ENCODE peak calls at places on chromosomes 5 and 9, in four cellular contexts. V, T, O and P are unnamed samples.

GRCh38 chr5:122152266-122152900 is 23.0 kb downstream of the ZNF474 start:
- ATAC-seq in V (no peak), T (no peak), O (peak; percentile 15), P (no peak)

GRCh38 chr9:99127372-99128132 is 22.6 kb downstream of the TGFBR1 start:
- ATAC-seq in V (no peak), T (no peak), O (peak; percentile 23), P (no peak)

GRCh38 chr5:173834070-173834771 is 53.9 kb upstream of the CPEB4 start:
- ATAC-seq in V (no peak), T (no peak), O (no peak), P (no peak)

GRCh38 chr9:35397216-35397698 is 92.7 kb upstream of the RUSC2 start:
- ATAC-seq in V (no peak), T (no peak), O (no peak), P (no peak)

GRCh38 chr9:133768371-133768858 is 30.3 kb upstream of the SARDH start:
- ATAC-seq in V (no peak), T (no peak), O (no peak), P (no peak)

GRCh38 chr5:56298329-56298962 is 65.3 kb upstream of the ANKRD55 start:
- ATAC-seq in V (peak; percentile 76), T (peak; percentile 87), O (peak; percentile 87), P (no peak)

GRCh38 chr5:147701468-147701867 is 81.1 kb downstream of the JAKMIP2 start:
- ATAC-seq in V (no peak), T (no peak), O (no peak), P (no peak)

GRCh38 chr9:14547245-14548060 is 145.8 kb downstream of the ZDHHC21 start:
- ATAC-seq in V (no peak), T (no peak), O (no peak), P (no peak)

GRCh38 chr9:111016046-111017026 is 21.9 kb downstream of the LPAR1 start:
- ATAC-seq in V (peak; percentile 56), T (peak; percentile 47), O (peak; percentile 73), P (peak; percentile 72)

GRCh38 chr5:473344-474192 is 30.6 kb downstream of the EXOC3 start:
- ATAC-seq in V (peak; percentile 21), T (peak; percentile 42), O (peak; percentile 42), P (peak; percentile 50)

GRCh38 chr5:154176191-154176590 is 14.3 kb upstream of the GALNT10 start:
- ATAC-seq in V (no peak), T (peak; percentile 34), O (peak; percentile 83), P (no peak)

GRCh38 chr5:149632311-149633251 is 51.3 kb downstream of the ARHGEF37 start:
- ATAC-seq in V (peak; percentile 15), T (peak; percentile 42), O (peak; percentile 85), P (peak; percentile 44)

GRCh38 chr9:3825724-3826123 is 299.9 kb upstream of the RFX3 start:
- ATAC-seq in V (no peak), T (no peak), O (no peak), P (no peak)

GRCh38 chr5:59174248-59174844 is 591.5 kb downstream of the RAB3C start:
- ATAC-seq in V (peak; percentile 79), T (peak; percentile 81), O (peak; percentile 79), P (peak; percentile 97)

GRCh38 chr9:87276851-87277251 is 220.8 kb upstream of the DAPK1 start:
- ATAC-seq in V (no peak), T (peak; percentile 20), O (no peak), P (peak; percentile 65)

GRCh38 chr5:885127-885442 is 7.5 kb downstream of the BRD9 start:
- ATAC-seq in V (no peak), T (no peak), O (no peak), P (no peak)

GRCh38 chr5:108003178-108003577 is 332.4 kb upstream of the EFNA5 start:
- ATAC-seq in V (no peak), T (peak; percentile 32), O (peak; percentile 67), P (peak; percentile 80)

GRCh38 chr9:126777733-126778132 is 27.1 kb upstream of the ZBTB43 start:
- ATAC-seq in V (no peak), T (no peak), O (no peak), P (no peak)

GRCh38 chr5:77426670-77427069 is 65.4 kb downstream of the WDR41 start:
- ATAC-seq in V (no peak), T (no peak), O (peak; percentile 45), P (peak; percentile 54)

GRCh38 chr5:37249820-37250175 is 622 bp upstream of the CPLANE1 start:
- ATAC-seq in V (no peak), T (peak; percentile 1), O (peak; percentile 1), P (no peak)

GRCh38 chr5:2727620-2728019 is 23.9 kb downstream of the IRX2 start:
- ATAC-seq in V (no peak), T (no peak), O (no peak), P (no peak)

GRCh38 chr9:136424750-136425362 is 14.4 kb downstream of the PMPCA start:
- ATAC-seq in V (no peak), T (no peak), O (no peak), P (peak; percentile 5)

GRCh38 chr5:178762960-178763359 is 32.5 kb upstream of the ZNF354A start:
- ATAC-seq in V (no peak), T (no peak), O (no peak), P (no peak)

GRCh38 chr9:121200346-121200745 is 1.3 kb downstream of the RAB14 start:
- ATAC-seq in V (no peak), T (no peak), O (no peak), P (no peak)

GRCh38 chr9:98187926-98188325 is 4.5 kb downstream of the CORO2A start:
- ATAC-seq in V (no peak), T (no peak), O (no peak), P (no peak)

GRCh38 chr9:100134731-100135130 is 35.7 kb downstream of the INVS start:
- ATAC-seq in V (no peak), T (no peak), O (no peak), P (no peak)

GRCh38 chr5:68334550-68334880 is 119.0 kb downstream of the PIK3R1 start:
- ATAC-seq in V (no peak), T (no peak), O (no peak), P (no peak)

GRCh38 chr5:173629628-173630027 is 13.2 kb upstream of the BOD1 start:
- ATAC-seq in V (no peak), T (peak; percentile 9), O (no peak), P (peak; percentile 60)

GRCh38 chr5:179805070-179805528 is 1.6 kb downstream of the MGAT4B start:
- ATAC-seq in V (no peak), T (peak; percentile 2), O (peak; percentile 0), P (peak; percentile 9)

GRCh38 chr5:10564838-10565784 is 1.2 kb downstream of the ANKRD33B start:
- ATAC-seq in V (peak; percentile 21), T (peak; percentile 47), O (peak; percentile 24), P (peak; percentile 18)

GRCh38 chr9:35673132-35673997 is at the start of gene CA9:
- ATAC-seq in V (peak; percentile 79), T (peak; percentile 89), O (peak; percentile 78), P (peak; percentile 51)

GRCh38 chr5:123598028-123598689 is 86.2 kb downstream of the CSNK1G3 start:
- ATAC-seq in V (no peak), T (no peak), O (no peak), P (no peak)

GRCh38 chr9:34079181-34079580 is 30.5 kb upstream of the UBAP2 start:
- ATAC-seq in V (no peak), T (no peak), O (no peak), P (no peak)